ENCODE peak calls at places on chromosomes 2 and 18, in six cellular contexts. N is AG04449, D is dorsolateral prefrontal cortex, M is mesothelial cell of epicardium, E is pancreas, J is astrocyte of the spinal cord. C is an unnamed sample.

GRCh38 chr2:122221665-122222064 is 466.2 kb downstream of the TSN start:
- DNase-seq in E (no peak), N (no peak), J (no peak), M (no peak), D (no peak), C (no peak)

GRCh38 chr18:6960656-6961055 is 156.9 kb downstream of the LAMA1 start:
- DNase-seq in D (no peak), E (no peak), M (no peak), J (peak; percentile 26), N (peak; percentile 21), C (peak; percentile 18)

GRCh38 chr2:142868281-142868762 is 9.1 kb upstream of the KYNU start:
- DNase-seq in D (no peak), E (peak; percentile 28), N (no peak), J (no peak), M (no peak), C (no peak)

GRCh38 chr2:112582314-112582746 is 2.1 kb upstream of the CHCHD5 start:
- DNase-seq in N (no peak), E (no peak), D (no peak), J (peak; percentile 74), M (no peak), C (no peak)

GRCh38 chr2:187842978-187843847 is 289.0 kb upstream of the TFPI start:
- DNase-seq in D (no peak), J (peak; percentile 83), M (no peak), N (peak; percentile 52), E (no peak), C (peak; percentile 36)

GRCh38 chr2:203783496-203784203 is 77.2 kb downstream of the CD28 start:
- DNase-seq in D (no peak), M (no peak), J (peak; percentile 94), N (peak; percentile 97), E (no peak), C (no peak)

GRCh38 chr2:120703330-120703994 is 32.2 kb upstream of the GLI2 start:
- DNase-seq in M (no peak), N (no peak), E (no peak), J (peak; percentile 70), D (no peak), C (no peak)

GRCh38 chr2:88121678-88122077 is 6.2 kb downstream of the FABP1 start:
- DNase-seq in D (no peak), N (no peak), M (no peak), J (no peak), E (no peak), C (no peak)

GRCh38 chr2:209960676-209961630 is 41.5 kb upstream of the RPE start:
- DNase-seq in E (peak; percentile 55), M (no peak), N (no peak), D (no peak), J (peak; percentile 89), C (no peak)

GRCh38 chr2:155494744-155495143 is 796.2 kb downstream of the KCNJ3 start:
- DNase-seq in J (no peak), D (no peak), E (no peak), M (no peak), N (no peak), C (no peak)

GRCh38 chr2:223078482-223078881 is 26.5 kb downstream of the KCNE4 start:
- DNase-seq in D (no peak), M (no peak), J (no peak), N (no peak), E (no peak), C (no peak)

GRCh38 chr2:164371916-164372315 is 249.4 kb downstream of the GRB14 start:
- DNase-seq in E (no peak), J (no peak), M (no peak), D (no peak), N (no peak), C (no peak)

GRCh38 chr2:205235434-205235833 is 446.9 kb upstream of the NRP2 start:
- DNase-seq in M (no peak), J (no peak), E (no peak), D (no peak), N (no peak), C (peak; percentile 6)

GRCh38 chr2:231394201-231395141 is 1.0 kb upstream of the B3GNT7 start:
- DNase-seq in E (no peak), J (no peak), N (no peak), M (no peak), D (no peak), C (no peak)
- TF ChIP-seq CTCF in E (no peak), J (peak; percentile 12), N (no peak), M (peak; percentile 26), D (no peak), C (peak; percentile 18)

GRCh38 chr18:36297419-36298112 is at the start of gene FHOD3:
- DNase-seq in N (no peak), J (peak; percentile 70), E (peak; percentile 73), D (peak; percentile 40), M (no peak), C (no peak)
- TF ChIP-seq CTCF in N (no peak), J (no peak), E (no peak), D (no peak), M (no peak), C (no peak)

GRCh38 chr2:211216221-211216620 is 659.8 kb downstream of the CPS1 start:
- DNase-seq in J (peak; percentile 6), E (no peak), D (no peak), M (no peak), N (no peak), C (no peak)
- TF ChIP-seq CTCF in J (peak; percentile 6), E (no peak), D (no peak), M (no peak), N (no peak), C (peak; percentile 68)

GRCh38 chr2:62343636-62344349 is 147.9 kb downstream of the B3GNT2 start:
- DNase-seq in N (no peak), D (no peak), M (no peak), J (no peak), E (no peak), C (peak; percentile 42)
- TF ChIP-seq CTCF in N (no peak), D (no peak), M (no peak), J (no peak), E (no peak), C (no peak)

GRCh38 chr2:176445831-176446433 is 176.7 kb downstream of the MTX2 start:
- DNase-seq in M (no peak), N (peak; percentile 38), J (peak; percentile 78), D (no peak), E (no peak), C (no peak)
- TF ChIP-seq CTCF in M (no peak), N (no peak), J (no peak), D (no peak), E (no peak), C (no peak)

GRCh38 chr2:7109558-7109935 is 192.3 kb downstream of the RNF144A start:
- DNase-seq in M (no peak), E (no peak), N (no peak), D (no peak), J (no peak), C (no peak)

GRCh38 chr2:7108792-7109557 is 191.8 kb downstream of the RNF144A start:
- DNase-seq in D (no peak), M (no peak), N (no peak), E (no peak), J (no peak), C (no peak)

GRCh38 chr2:7116516-7116915 is 199.3 kb downstream of the RNF144A start:
- DNase-seq in J (no peak), N (no peak), M (no peak), D (no peak), E (no peak), C (no peak)

GRCh38 chr2:7115364-7115763 is 198.2 kb downstream of the RNF144A start:
- DNase-seq in N (no peak), D (no peak), E (no peak), J (no peak), M (no peak), C (no peak)

DNA sequence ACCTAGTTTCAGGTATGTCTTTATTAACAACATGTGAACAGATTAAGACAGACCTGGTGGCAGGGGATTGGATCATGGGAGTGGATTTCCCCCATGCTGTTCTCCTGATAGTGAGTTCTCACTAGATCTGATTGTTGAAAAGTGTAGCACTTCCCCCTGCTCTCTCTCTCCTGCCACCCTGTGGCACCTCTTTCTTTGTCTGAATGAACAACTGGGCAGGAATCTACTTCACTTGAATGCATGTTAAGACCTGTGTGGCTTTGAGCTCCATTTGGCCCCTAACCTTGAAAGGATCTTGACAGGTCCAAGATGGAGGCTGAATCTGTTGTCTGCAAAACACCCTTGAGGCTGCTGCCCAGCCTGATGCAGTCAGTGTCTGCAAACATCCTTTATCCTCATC is 194.4 kb downstream of the RNF144A start:
- DNase-seq in E (no peak), M (no peak), D (no peak), N (no peak), J (no peak), C (no peak)
- TF ChIP-seq CTCF in E (no peak), M (no peak), D (no peak), N (peak; percentile 8), J (peak; percentile 9), C (peak; percentile 58)

GRCh38 chr2:137056704-137057103 is 291.4 kb downstream of the THSD7B start:
- DNase-seq in N (no peak), E (no peak), J (no peak), M (no peak), D (no peak), C (no peak)

GRCh38 chr2:137048455-137048854 is 283.1 kb downstream of the THSD7B start:
- DNase-seq in M (no peak), E (no peak), J (no peak), N (no peak), D (no peak), C (no peak)

GRCh38 chr2:137049518-137049917 is 284.2 kb downstream of the THSD7B start:
- DNase-seq in E (no peak), D (no peak), M (no peak), J (no peak), N (no peak), C (no peak)

GRCh38 chr2:137047369-137047768 is 282.0 kb downstream of the THSD7B start:
- DNase-seq in J (no peak), M (no peak), N (no peak), D (no peak), E (no peak), C (no peak)

GRCh38 chr2:137050949-137051348 is 285.6 kb downstream of the THSD7B start:
- DNase-seq in D (no peak), J (no peak), N (no peak), E (no peak), M (no peak), C (peak; percentile 1)
- TF ChIP-seq CTCF in D (no peak), J (no peak), N (no peak), E (no peak), M (peak; percentile 22), C (peak; percentile 54)

GRCh38 chr2:226800941-226801784 is 1.5 kb upstream of the IRS1 start:
- DNase-seq in N (no peak), M (peak; percentile 77), D (peak; percentile 94), E (peak; percentile 91), J (peak; percentile 87), C (peak; percentile 71)
- TF ChIP-seq CTCF in N (no peak), M (no peak), D (peak; percentile 16), E (no peak), J (no peak), C (no peak)